ENCODE peak calls at places on chromosome 7, in nine cellular contexts. Q, I, Z, A, M, R, L, D and H are unnamed samples. For H3K27me3, the result is how much of the 10 kb centered on the place peaks cover.

GRCh38 chr7:12256025-12256570 is 45.0 kb downstream of the TMEM106B start:
- DNase-seq in Q (peak), I (no peak), Z (no peak), A (no peak), M (no peak), R (no peak), L (no peak), D (no peak), H (no peak)

GRCh38 chr7:6654842-6655610 is 17.9 kb downstream of the ZNF316 start:
- DNase-seq in Q (no peak), I (no peak), Z (no peak), A (no peak), M (no peak), R (peak), L (no peak), D (no peak), H (peak)

GRCh38 chr7:34247468-34247867 is 342.1 kb downstream of the BMPER start:
- DNase-seq in Q (peak), I (no peak), Z (no peak), A (no peak), M (no peak), R (no peak), L (no peak), D (no peak), H (no peak)

GRCh38 chr7:28433604-28434254 is 21.4 kb downstream of the CREB5 start:
- DNase-seq in Q (peak), I (no peak), Z (no peak), A (no peak), M (no peak), R (no peak), L (no peak), D (peak), H (no peak)

GRCh38 chr7:155465761-155466141 is 7.8 kb downstream of the EN2 start:
- DNase-seq in Q (no peak), I (no peak), Z (no peak), A (no peak), M (no peak), R (no peak), L (no peak), D (no peak), H (no peak)

GRCh38 chr7:155803418-155804376 is 8.6 kb downstream of the SHH start:
- DNase-seq in Q (no peak), I (no peak), Z (peak), A (no peak), M (no peak), R (no peak), L (no peak), D (no peak), H (no peak)

GRCh38 chr7:142945001-142945400 is 5.7 kb downstream of the LLCFC1 start:
- DNase-seq in Q (no peak), I (no peak), Z (no peak), A (no peak), M (no peak), R (no peak), L (no peak), D (no peak), H (no peak)

GRCh38 chr7:134431805-134432204 is 27.1 kb downstream of the AKR1B1 start:
- DNase-seq in Q (no peak), I (no peak), Z (peak), A (no peak), M (no peak), R (no peak), L (no peak), D (no peak), H (no peak)

GRCh38 chr7:83119496-83119895 is 43.2 kb downstream of the PCLO start:
- DNase-seq in Q (no peak), I (no peak), Z (no peak), A (no peak), M (no peak), R (no peak), L (no peak), D (no peak), H (no peak)

GRCh38 chr7:155486783-155487508 is 29.0 kb downstream of the EN2 start:
- DNase-seq in Q (no peak), I (no peak), Z (no peak), A (no peak), M (no peak), R (no peak), L (no peak), D (no peak), H (no peak)

GRCh38 chr7:149161241-149161848 is 14.1 kb downstream of the ZNF398 start:
- DNase-seq in Q (peak), I (no peak), Z (no peak), A (no peak), M (no peak), R (no peak), L (no peak), D (no peak), H (no peak)

GRCh38 chr7:2824678-2825461 is 19.2 kb downstream of the GNA12 start:
- DNase-seq in Q (peak), I (no peak), Z (no peak), A (no peak), M (no peak), R (no peak), L (no peak), D (no peak), H (no peak)

GRCh38 chr7:43647314-43647691 is 64.4 kb downstream of the STK17A start:
- DNase-seq in Q (peak), I (no peak), Z (no peak), A (no peak), M (no peak), R (no peak), L (no peak), D (no peak), H (no peak)

GRCh38 chr7:95320663-95321062 is 3.7 kb downstream of the PON1 start:
- DNase-seq in Q (no peak), I (no peak), Z (no peak), A (no peak), M (no peak), R (no peak), L (no peak), D (no peak), H (no peak)

GRCh38 chr7:2621061-2621828 is 10.5 kb upstream of the TTYH3 start:
- DNase-seq in Q (peak), I (peak), Z (peak), A (no peak), M (no peak), R (peak), L (no peak), D (peak), H (no peak)

GRCh38 chr7:11833431-11833830 is 1.4 kb upstream of the THSD7A start:
- DNase-seq in Q (no peak), I (no peak), Z (no peak), A (no peak), M (no peak), R (peak), L (no peak), D (no peak), H (no peak)

GRCh38 chr7:64888561-64888900 is 14.5 kb upstream of the ZNF273 start:
- DNase-seq in Q (no peak), I (no peak), Z (no peak), A (no peak), M (no peak), R (no peak), L (no peak), D (no peak), H (no peak)

GRCh38 chr7:158384746-158385145 is 202.9 kb downstream of the PTPRN2 start:
- DNase-seq in Q (no peak), I (no peak), Z (no peak), A (no peak), M (no peak), R (no peak), L (no peak), D (no peak), H (peak)

GRCh38 chr7:26686448-26686981 is 177.9 kb downstream of the SKAP2 start:
- DNase-seq in Q (peak), I (peak), Z (no peak), A (peak), M (no peak), R (peak), L (peak), D (no peak), H (no peak)

GRCh38 chr7:92717601-92717981 is 118.8 kb downstream of the CDK6 start:
- DNase-seq in Q (peak), I (no peak), Z (no peak), A (no peak), M (no peak), R (no peak), L (no peak), D (no peak), H (no peak)

GRCh38 chr7:121084748-121085336 is 96.3 kb downstream of the CPED1 start:
- DNase-seq in Q (peak), I (peak), Z (no peak), A (no peak), M (no peak), R (no peak), L (no peak), D (no peak), H (no peak)

GRCh38 chr7:121083138-121083789 is 94.8 kb downstream of the CPED1 start:
- DNase-seq in Q (peak), I (no peak), Z (no peak), A (no peak), M (no peak), R (no peak), L (no peak), D (no peak), H (no peak)

GRCh38 chr7:121083790-121084251 is 95.3 kb downstream of the CPED1 start:
- DNase-seq in Q (peak), I (no peak), Z (no peak), A (no peak), M (no peak), R (no peak), L (no peak), D (no peak), H (no peak)

GRCh38 chr7:121085922-121086321 is 97.4 kb downstream of the CPED1 start:
- DNase-seq in Q (peak), I (no peak), Z (no peak), A (no peak), M (no peak), R (no peak), L (no peak), D (no peak), H (no peak)

GRCh38 chr7:121084256-121084655 is 95.7 kb downstream of the CPED1 start:
- DNase-seq in Q (peak), I (no peak), Z (no peak), A (no peak), M (no peak), R (no peak), L (no peak), D (no peak), H (no peak)
- H3K27me3 ChIP-seq in Q (under half), I (under half), Z (under half), A (under half), M (under half), R (under half), L (under half), D (under half), H (under half)

GRCh38 chr7:874036-874749 is 2.2 kb upstream of the GET4 start:
- DNase-seq in Q (no peak), I (no peak), Z (no peak), A (no peak), M (no peak), R (no peak), L (no peak), D (no peak), H (no peak)
- H3K4me3 ChIP-seq in Q (no peak), I (no peak), Z (no peak), A (no peak), M (no peak), R (no peak), L (no peak), D (no peak), H (no peak)

GRCh38 chr7:108093341-108093740 is 36.8 kb downstream of the LAMB4 start:
- DNase-seq in Q (no peak), I (no peak), Z (no peak), A (no peak), M (no peak), R (no peak), L (no peak), D (no peak), H (no peak)

GRCh38 chr7:108093903-108094302 is 36.3 kb downstream of the LAMB4 start:
- DNase-seq in Q (peak), I (peak), Z (no peak), A (no peak), M (no peak), R (no peak), L (no peak), D (no peak), H (no peak)

GRCh38 chr7:108096996-108097395 is 33.2 kb downstream of the LAMB4 start:
- DNase-seq in Q (no peak), I (no peak), Z (no peak), A (no peak), M (no peak), R (no peak), L (no peak), D (no peak), H (no peak)

GRCh38 chr7:108094375-108094774 is 35.8 kb downstream of the LAMB4 start:
- DNase-seq in Q (peak), I (no peak), Z (no peak), A (no peak), M (no peak), R (no peak), L (no peak), D (no peak), H (no peak)

GRCh38 chr7:108094933-108095710 is 35.0 kb downstream of the LAMB4 start:
- DNase-seq in Q (peak), I (no peak), Z (no peak), A (no peak), M (no peak), R (no peak), L (no peak), D (peak), H (no peak)
- TF ChIP-seq CTCF in Q (no peak), I (no peak), Z (no peak), A (no peak), M (no peak), R (no peak), L (no peak), D (no peak), H (no peak)

GRCh38 chr7:101362334-101363195 is at the start of gene COL26A1:
- DNase-seq in Q (no peak), I (peak), Z (peak), A (no peak), M (no peak), R (peak), L (no peak), D (peak), H (peak)
- H3K27me3 ChIP-seq in Q (under half), I (under half), Z (under half), A (under half), M (under half), R (under half), L (under half), D (under half), H (under half)

DNA sequence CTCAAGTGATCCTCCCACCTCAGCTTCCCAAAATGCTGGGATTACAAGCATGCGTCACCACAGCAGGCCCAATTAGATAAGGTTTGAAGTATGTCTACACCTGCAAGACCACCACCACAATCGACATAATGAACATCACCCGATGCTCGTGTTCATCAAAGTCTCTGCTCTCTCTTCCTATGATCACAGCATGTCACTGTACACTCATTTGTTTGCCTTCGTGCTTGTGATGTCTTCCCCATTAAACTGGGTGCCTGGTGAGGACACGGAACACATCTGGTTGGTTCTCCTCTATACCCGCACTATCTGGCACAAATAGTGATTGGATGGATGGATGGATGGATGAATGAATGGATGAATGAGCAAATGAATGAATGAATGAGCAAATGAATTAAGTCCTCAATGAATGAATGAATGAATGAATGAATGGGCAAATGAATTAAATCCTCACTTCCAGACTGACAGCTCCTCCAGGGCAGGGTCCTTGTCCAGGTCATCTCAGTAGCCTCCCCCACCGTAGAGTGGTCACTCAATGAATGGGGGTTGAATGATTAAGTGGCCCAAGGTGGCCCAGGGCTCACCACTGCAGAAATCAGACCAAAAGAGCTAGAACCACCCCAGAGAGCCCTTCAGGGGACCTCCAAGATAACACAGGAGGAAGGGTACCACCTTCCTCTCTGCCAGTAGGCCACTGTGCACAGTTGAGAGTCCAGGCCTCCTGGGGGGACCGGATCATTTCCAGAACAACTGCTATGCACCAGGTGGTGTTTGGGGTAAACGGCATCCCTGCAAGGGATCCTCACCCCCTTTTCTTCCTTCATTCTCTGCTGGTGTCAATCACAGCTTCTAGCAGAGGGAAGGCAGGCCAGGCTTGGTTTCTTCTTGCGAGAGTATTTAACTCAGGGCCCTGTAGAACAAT is 101.9 kb upstream of the TNRC18 start:
- DNase-seq in Q (peak), I (no peak), Z (no peak), A (peak), M (no peak), R (no peak), L (no peak), D (peak), H (no peak)
- H3K4me3 ChIP-seq in Q (no peak), I (peak), Z (peak), A (no peak), M (no peak), R (no peak), L (no peak), D (no peak), H (no peak)

DNA sequence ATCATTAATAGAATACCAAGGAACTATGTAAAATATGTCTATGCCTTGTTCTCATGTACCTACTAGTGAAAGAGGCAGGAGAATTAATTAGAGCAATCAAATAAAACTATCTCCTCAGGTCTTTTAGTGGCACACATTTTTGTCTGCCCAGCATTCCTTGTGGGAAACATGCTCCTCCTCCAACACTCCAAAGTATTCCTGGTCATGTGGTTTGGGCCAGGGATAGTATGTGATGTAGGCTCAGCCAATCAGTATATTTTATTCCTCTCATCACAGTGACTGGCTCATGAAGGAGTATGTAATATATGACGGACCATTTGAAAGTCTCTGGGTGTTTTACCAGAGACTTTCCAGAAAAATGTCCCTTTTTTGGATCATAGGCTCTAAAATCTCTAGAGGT is 16.7 kb upstream of the SYPL1 start:
- DNase-seq in Q (no peak), I (no peak), Z (no peak), A (no peak), M (no peak), R (no peak), L (no peak), D (no peak), H (no peak)
- TF ChIP-seq CTCF in Q (no peak), I (no peak), Z (no peak), A (no peak), M (no peak), R (no peak), L (no peak), D (no peak), H (no peak)

DNA sequence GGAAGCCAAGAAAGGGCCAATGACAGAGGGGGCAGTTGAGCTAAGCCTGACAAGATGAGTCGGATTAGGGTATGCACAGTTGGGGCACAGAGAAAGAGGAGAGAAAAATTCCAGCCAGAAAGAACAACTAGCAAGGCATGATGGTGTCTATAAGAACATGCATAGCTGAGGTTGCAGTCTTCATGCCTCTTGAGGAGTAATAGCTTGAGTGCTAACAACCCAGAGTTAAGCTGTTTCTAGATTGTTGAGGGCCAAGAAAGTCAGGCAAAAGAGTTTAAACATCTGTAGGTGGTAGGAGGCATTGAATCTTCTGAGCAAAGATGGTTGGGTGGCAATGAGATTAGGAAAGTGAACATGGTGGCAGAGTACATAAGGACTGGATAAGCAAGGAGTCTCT is 145.8 kb downstream of the PLXNA4 start:
- DNase-seq in Q (no peak), I (no peak), Z (no peak), A (no peak), M (no peak), R (peak), L (no peak), D (no peak), H (no peak)
- H3K27me3 ChIP-seq in Q (under half), I (under half), Z (under half), A (half or more), M (under half), R (under half), L (under half), D (under half), H (under half)